ENCODE peak calls at places on chromosome 16, in seven cellular contexts. I is PC-3, Z is HCT116, C is fibroblast of lung, D is transverse colon, W is SK-N-SH, V is HL-60. Q is an unnamed sample.
A peak's percentile ranks its signal among the peaks of the same experiment; 100 is the strongest.

GRCh38 chr16:13633381-13633861 is 286.5 kb upstream of the ERCC4 start:
- DNase-seq in I (no peak), V (no peak), Z (no peak), D (no peak), C (no peak), W (no peak), Q (no peak)

GRCh38 chr16:56113223-56113622 is 78.1 kb upstream of the GNAO1 start:
- DNase-seq in W (no peak), V (no peak), D (no peak), C (no peak), Z (no peak), I (no peak), Q (no peak)

GRCh38 chr16:89785523-89786155 is 30.8 kb downstream of the FANCA start:
- DNase-seq in I (no peak), D (peak; percentile 28), W (no peak), C (no peak), Z (no peak), V (no peak), Q (no peak)

GRCh38 chr16:84478172-84478948 is 26.1 kb downstream of the MEAK7 start:
- DNase-seq in W (no peak), I (peak; percentile 33), Z (no peak), C (peak; percentile 87), D (no peak), V (peak; percentile 0), Q (no peak)

GRCh38 chr16:85878875-85879274 is 20.1 kb upstream of the IRF8 start:
- DNase-seq in V (no peak), I (peak; percentile 34), C (peak; percentile 69), Z (no peak), W (no peak), D (no peak), Q (no peak)

GRCh38 chr16:7316266-7316888 is 16.3 kb upstream of the RBFOX1 start:
- DNase-seq in V (no peak), I (no peak), W (no peak), Z (no peak), D (no peak), C (no peak), Q (no peak)

GRCh38 chr16:11562941-11563340 is 23.8 kb downstream of the LITAF start:
- DNase-seq in Z (no peak), W (no peak), D (no peak), I (no peak), V (peak; percentile 45), C (no peak), Q (no peak)

GRCh38 chr16:6132121-6132520 is 1034.5 kb upstream of the EEF2KMT start:
- DNase-seq in C (peak; percentile 43), V (no peak), Z (no peak), D (no peak), W (no peak), I (no peak), Q (no peak)

GRCh38 chr16:79096246-79096645 is 504.3 kb downstream of the MAF start:
- DNase-seq in I (no peak), V (no peak), Z (no peak), D (no peak), C (no peak), W (no peak), Q (no peak)

GRCh38 chr16:566475-567361 is at the start of gene NHLRC4:
- DNase-seq in D (peak; percentile 78), W (peak; percentile 80), Z (no peak), C (peak; percentile 31), I (no peak), V (peak; percentile 87), Q (peak; percentile 90)

GRCh38 chr16:29983420-29984136 is 9.9 kb downstream of the TAOK2 start:
- DNase-seq in V (no peak), I (no peak), C (peak; percentile 51), Z (no peak), W (no peak), D (no peak), Q (no peak)

GRCh38 chr16:79811541-79811940 is 211.0 kb upstream of the MAF start:
- DNase-seq in Z (no peak), V (no peak), I (no peak), D (no peak), C (peak; percentile 3), W (no peak), Q (no peak)

GRCh38 chr16:29198731-29199521 is 207.6 kb downstream of the NPIPB11 start:
- DNase-seq in V (no peak), I (no peak), D (peak; percentile 7), C (no peak), W (no peak), Z (no peak), Q (peak; percentile 69)

GRCh38 chr16:58345574-58346354 is 46.5 kb upstream of the GINS3 start:
- DNase-seq in C (no peak), W (no peak), I (peak; percentile 37), D (no peak), V (no peak), Z (no peak), Q (no peak)

GRCh38 chr16:35631261-35631945 is 2172.0 kb downstream of the TP53TG3F start:
- DNase-seq in V (peak; percentile 15), W (no peak), I (no peak), C (no peak), Z (no peak), D (no peak), Q (no peak)

GRCh38 chr16:59058261-59058660 is 324.1 kb upstream of the GOT2 start:
- DNase-seq in V (peak; percentile 71), Z (no peak), W (no peak), I (no peak), D (no peak), C (no peak), Q (no peak)

GRCh38 chr16:8182761-8183160 is 407.6 kb downstream of the TMEM114 start:
- DNase-seq in I (no peak), Z (no peak), W (no peak), V (no peak), D (no peak), C (no peak), Q (no peak)

GRCh38 chr16:28918698-28919097 is 6.3 kb downstream of the RABEP2 start:
- DNase-seq in C (no peak), Z (no peak), V (no peak), I (no peak), W (no peak), D (no peak), Q (no peak)

GRCh38 chr16:85329059-85329812 is 217.0 kb upstream of the CIBAR2 start:
- DNase-seq in C (peak; percentile 70), D (peak; percentile 68), V (no peak), Z (peak; percentile 28), W (peak; percentile 73), I (no peak), Q (no peak)

GRCh38 chr16:35752012-35752772 is 2292.8 kb downstream of the TP53TG3F start:
- DNase-seq in D (no peak), W (no peak), I (no peak), Z (no peak), C (no peak), V (no peak), Q (no peak)

GRCh38 chr16:57297856-57298255 is 13.4 kb upstream of the PLLP start:
- DNase-seq in W (no peak), C (no peak), V (peak; percentile 68), Z (no peak), I (no peak), D (no peak), Q (peak; percentile 40)

GRCh38 chr16:54412777-54413455 is 126.3 kb upstream of the IRX3 start:
- DNase-seq in Z (no peak), W (no peak), I (no peak), C (no peak), V (no peak), D (no peak), Q (no peak)

DNA sequence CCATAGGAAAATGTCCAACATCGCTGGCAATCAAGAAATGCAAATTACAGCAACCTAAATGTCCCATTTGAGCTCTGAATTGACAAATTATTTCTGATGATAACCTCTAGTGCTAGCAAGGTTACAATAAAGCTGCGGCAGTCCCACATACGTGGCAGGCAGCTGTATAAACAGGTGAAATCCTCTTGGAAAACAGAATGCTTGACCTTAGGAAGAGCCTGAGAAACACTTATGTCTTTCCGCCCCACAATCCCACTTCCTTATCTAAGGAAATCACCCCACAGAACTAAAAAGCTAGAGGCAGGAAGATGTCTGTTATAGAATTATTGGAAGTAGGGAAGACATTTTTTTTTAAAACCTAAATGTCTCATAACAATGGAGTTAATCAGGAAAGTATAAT is 154.3 kb downstream of the KATNIP start:
- DNase-seq in Z (no peak), I (no peak), D (no peak), W (no peak), C (no peak), V (no peak), Q (no peak)
- TF ChIP-seq CTCF in Z (no peak), I (no peak), D (no peak), W (no peak), C (no peak), V (no peak), Q (no peak)

GRCh38 chr16:68664297-68664696 is 19.2 kb downstream of the CDH3 start:
- DNase-seq in V (no peak), W (no peak), D (no peak), C (peak; percentile 68), Z (no peak), I (peak; percentile 29), Q (no peak)
- H3K27ac ChIP-seq in V (no peak overlapping the region), W (no peak overlapping the region), D (no peak overlapping the region), C (no peak overlapping the region), Z (peak overlapping the region; percentile 53), I (peak overlapping the region; percentile 100), Q (no peak overlapping the region)

GRCh38 chr16:23642246-23642774 is 1.0 kb downstream of the DCTN5 start:
- DNase-seq in I (no peak), Z (no peak), C (no peak), D (no peak), W (no peak), V (no peak), Q (no peak)

GRCh38 chr16:23640669-23640958 is 496 bp downstream of the PALB2 start:
- DNase-seq in V (peak; percentile 16), D (no peak), W (peak; percentile 41), C (peak; percentile 6), Z (no peak), I (no peak), Q (no peak)

GRCh38 chr16:23635958-23636357 is 5.2 kb downstream of the PALB2 start:
- DNase-seq in V (peak; percentile 22), D (no peak), I (no peak), Z (no peak), W (no peak), C (no peak), Q (no peak)

DNA sequence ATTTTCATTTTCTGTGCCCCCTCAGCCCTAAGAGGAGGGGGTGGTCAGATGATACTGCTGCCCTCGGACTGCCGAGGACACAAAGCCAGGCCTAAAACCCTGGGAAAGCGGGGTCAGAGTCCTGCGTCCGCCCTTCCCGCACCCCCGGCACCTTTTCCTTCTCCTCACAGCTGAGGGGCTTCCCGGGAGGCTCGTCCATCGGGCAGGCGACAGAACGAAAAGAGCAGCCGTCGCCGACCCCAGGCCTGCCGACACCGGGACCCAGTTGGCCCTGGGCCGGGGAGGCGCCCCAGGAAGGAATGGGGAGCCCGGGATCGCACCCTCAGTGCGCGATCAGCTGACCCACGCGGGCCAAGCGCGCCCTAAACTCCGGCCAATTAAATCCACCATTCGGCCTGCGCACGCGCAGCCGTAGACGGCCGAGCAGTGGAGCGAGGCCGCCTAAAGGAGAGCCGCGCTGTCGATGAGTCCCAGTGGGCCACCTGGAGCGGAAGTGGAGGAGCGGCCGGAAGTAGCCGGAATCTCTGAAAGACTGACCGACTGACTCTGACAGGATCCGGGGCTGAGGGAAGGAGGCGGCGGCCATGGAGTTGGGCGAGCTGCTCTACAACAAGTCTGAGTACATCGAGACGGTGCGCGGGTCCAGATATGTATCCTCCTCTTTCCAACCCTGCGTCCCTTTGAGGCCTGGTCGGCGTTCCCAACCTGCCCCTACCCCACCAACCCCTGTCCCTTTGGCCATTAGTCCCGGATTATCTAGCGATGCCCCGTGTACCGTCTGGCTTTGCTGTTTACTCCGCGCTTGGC is at the start of the genes DCTN5 and PALB2:
- DNase-seq in V (peak; percentile 96), D (peak; percentile 94), W (peak; percentile 95), Z (peak; percentile 81), I (peak; percentile 90), C (peak; percentile 93), Q (peak; percentile 96)
- TF ChIP-seq CTCF in V (no peak), D (peak; percentile 16), W (no peak), Z (no peak), I (no peak), C (no peak), Q (no peak)

GRCh38 chr16:74745109-74745615 is 29.5 kb downstream of the FA2H start:
- DNase-seq in D (no peak), Z (no peak), W (no peak), I (no peak), V (no peak), C (no peak), Q (no peak)
- H3K27ac ChIP-seq in D (no peak overlapping the region), Z (no peak overlapping the region), W (no peak overlapping the region), I (peak overlapping the region; percentile 90), V (no peak overlapping the region), C (no peak overlapping the region), Q (no peak overlapping the region)

Q was measured in sigmoid colon.